ENCODE peak calls at places on chromosome X, in four cellular contexts. F is NCI-H510A, O is HFFc6, S is sigmoid colon. T is an unnamed sample.

GRCh38 chrX:29666361-29666760 is 549.0 kb upstream of the MAGEB2 start:
- DNase-seq in O (no peak), F (no peak), S (no peak), T (no peak)

GRCh38 chrX:9866633-9867032 is 80.4 kb downstream of the SHROOM2 start:
- DNase-seq in F (no peak), S (no peak), O (no peak), T (no peak)

GRCh38 chrX:45619290-45619689 is 418.6 kb upstream of the DIPK2B start:
- DNase-seq in F (no peak), S (no peak), O (peak), T (no peak)

GRCh38 chrX:151180400-151180799 is 4.0 kb downstream of the GPR50 start:
- DNase-seq in O (no peak), F (no peak), S (no peak), T (no peak)

GRCh38 chrX:48883729-48884128 is 13.8 kb downstream of the TIMM17B start:
- DNase-seq in F (no peak), S (no peak), O (no peak), T (no peak)

GRCh38 chrX:134374294-134374693 is 85.7 kb upstream of the HPRT1 start:
- DNase-seq in O (no peak), S (no peak), F (no peak), T (no peak)

GRCh38 chrX:39605183-39605582 is 492.6 kb downstream of the BCOR start:
- DNase-seq in F (no peak), S (no peak), O (no peak), T (no peak)

GRCh38 chrX:120291211-120291610 is 20.1 kb downstream of the TMEM255A start:
- DNase-seq in S (no peak), F (no peak), O (no peak), T (no peak)

GRCh38 chrX:153639177-153640044 is 7.6 kb upstream of the DUSP9 start:
- DNase-seq in O (no peak), F (no peak), S (no peak), T (no peak)

GRCh38 chrX:17590892-17591740 is 146.2 kb upstream of the SCML1 start:
- DNase-seq in S (peak), O (peak), F (no peak), T (peak)

GRCh38 chrX:134115270-134115669 is 121.7 kb upstream of the CCDC160 start:
- DNase-seq in O (no peak), F (no peak), S (no peak), T (no peak)

GRCh38 chrX:45138525-45138924 is 62.2 kb downstream of the DIPK2B start:
- DNase-seq in F (no peak), S (no peak), O (no peak), T (no peak)

GRCh38 chrX:149629730-149630387 is 1.7 kb downstream of the TMEM185A start:
- DNase-seq in S (no peak), F (no peak), O (no peak), T (no peak)

GRCh38 chrX:48703228-48703627 is 6.7 kb downstream of the SUV39H1 start:
- DNase-seq in S (no peak), O (no peak), F (no peak), T (no peak)

GRCh38 chrX:6667048-6667768 is 132.3 kb upstream of the VCX3A start:
- DNase-seq in S (no peak), O (no peak), F (no peak), T (no peak)

GRCh38 chrX:136850441-136851175 is 29.9 kb downstream of the RBMX start:
- DNase-seq in O (no peak), F (no peak), S (no peak), T (no peak)

GRCh38 chrX:7372843-7373525 is 225.0 kb upstream of the PUDP start:
- DNase-seq in S (no peak), O (peak), F (no peak), T (no peak)

GRCh38 chrX:15143050-15143824 is 126.6 kb downstream of the ASB9 start:
- DNase-seq in S (no peak), F (no peak), O (no peak), T (peak)

T was measured in Jurkat, Clone E6-1.